ENCODE peak calls at places on chromosomes 11 and 22, in ten cellular contexts. R is tibial nerve, N is spleen, F is A549, X is heart left ventricle, I is Peyer's patch, B is IMR-90, W is uterus, G is HCT116, J is body of pancreas. U is an unnamed sample.

GRCh38 chr11:130782361-130783221 is 133.7 kb downstream of the SNX19 start:
- DNase-seq in R (peak; percentile 12), N (no peak), F (no peak), X (no peak), I (no peak), B (peak; percentile 52), W (no peak), G (no peak), J (no peak), U (no peak)

GRCh38 chr11:10428453-10428852 is 26.6 kb upstream of the AMPD3 start:
- DNase-seq in R (no peak), N (no peak), F (no peak), X (no peak), I (no peak), B (no peak), W (no peak), G (no peak), J (no peak), U (no peak)

GRCh38 chr22:23984430-23984829 is 4.5 kb downstream of the GSTT2 start:
- DNase-seq in R (no peak), N (no peak), F (no peak), X (peak; percentile 56), I (no peak), B (peak; percentile 38), W (no peak), G (peak; percentile 48), J (peak; percentile 70), U (no peak)

GRCh38 chr11:79049627-79050238 is 391.1 kb downstream of the TENM4 start:
- DNase-seq in R (no peak), N (no peak), F (no peak), X (no peak), I (no peak), B (no peak), W (no peak), G (no peak), J (no peak), U (no peak)

GRCh38 chr22:29039148-29039547 is 22.5 kb downstream of the C22orf31 start:
- DNase-seq in R (no peak), N (no peak), F (no peak), X (no peak), I (no peak), B (no peak), W (no peak), G (no peak), J (no peak), U (no peak)

GRCh38 chr11:67996622-67997459 is 7.1 kb downstream of the UNC93B1 start:
- DNase-seq in R (peak; percentile 62), N (peak; percentile 89), F (no peak), X (no peak), I (peak; percentile 94), B (no peak), W (no peak), G (peak; percentile 89), J (peak; percentile 76), U (peak; percentile 39)

GRCh38 chr11:132790466-132790865 is 741.8 kb downstream of the OPCML start:
- DNase-seq in R (no peak), N (no peak), F (no peak), X (no peak), I (no peak), B (no peak), W (no peak), G (no peak), J (no peak), U (no peak)

GRCh38 chr22:46774456-46775363 is 12.3 kb downstream of the TBC1D22A start:
- DNase-seq in R (no peak), N (peak; percentile 91), F (no peak), X (no peak), I (peak; percentile 52), B (no peak), W (no peak), G (no peak), J (no peak), U (no peak)

GRCh38 chr11:8756201-8756600 is 73.6 kb downstream of the RPL27A start:
- DNase-seq in R (no peak), N (no peak), F (no peak), X (no peak), I (no peak), B (peak; percentile 78), W (no peak), G (no peak), J (peak; percentile 65), U (no peak)

GRCh38 chr11:8757047-8757446 is 74.5 kb downstream of the RPL27A start:
- DNase-seq in R (no peak), N (no peak), F (no peak), X (no peak), I (no peak), B (peak; percentile 57), W (no peak), G (no peak), J (no peak), U (no peak)

GRCh38 chr11:8757533-8757932 is 74.9 kb downstream of the RPL27A start:
- DNase-seq in R (no peak), N (no peak), F (no peak), X (no peak), I (no peak), B (no peak), W (no peak), G (no peak), J (no peak), U (no peak)

GRCh38 chr11:8758619-8759169 is 76.1 kb downstream of the RPL27A start:
- DNase-seq in R (no peak), N (no peak), F (no peak), X (no peak), I (no peak), B (no peak), W (no peak), G (no peak), J (no peak), U (no peak)

DNA sequence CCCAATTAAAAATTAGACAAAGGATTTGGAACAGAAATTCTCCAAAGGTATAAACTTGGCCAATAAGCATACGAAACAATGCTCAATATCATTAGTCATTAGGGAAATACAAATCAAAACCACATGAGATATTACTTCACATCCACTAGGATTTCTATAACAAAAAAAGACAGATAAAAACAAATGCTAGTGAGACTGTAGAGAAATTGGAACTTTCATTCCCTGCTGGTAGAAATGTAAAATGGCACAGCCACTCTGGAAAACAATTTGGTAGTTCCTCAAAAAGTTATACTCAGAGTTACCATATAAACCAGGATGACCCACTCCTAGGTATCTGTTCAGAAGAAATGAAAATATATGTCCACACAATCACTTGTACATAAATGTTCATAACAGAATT is 71.6 kb downstream of the RPL27A start:
- DNase-seq in R (no peak), N (no peak), F (no peak), X (no peak), I (no peak), B (no peak), W (no peak), G (no peak), J (no peak), U (no peak)
- H3K4me3 ChIP-seq in R (no peak overlapping the region), N (no peak overlapping the region), F (no peak overlapping the region), X (no peak overlapping the region), I (no peak overlapping the region), B (no peak overlapping the region), W (no peak overlapping the region), G (no peak overlapping the region), J (no peak overlapping the region), U (no peak overlapping the region)

DNA sequence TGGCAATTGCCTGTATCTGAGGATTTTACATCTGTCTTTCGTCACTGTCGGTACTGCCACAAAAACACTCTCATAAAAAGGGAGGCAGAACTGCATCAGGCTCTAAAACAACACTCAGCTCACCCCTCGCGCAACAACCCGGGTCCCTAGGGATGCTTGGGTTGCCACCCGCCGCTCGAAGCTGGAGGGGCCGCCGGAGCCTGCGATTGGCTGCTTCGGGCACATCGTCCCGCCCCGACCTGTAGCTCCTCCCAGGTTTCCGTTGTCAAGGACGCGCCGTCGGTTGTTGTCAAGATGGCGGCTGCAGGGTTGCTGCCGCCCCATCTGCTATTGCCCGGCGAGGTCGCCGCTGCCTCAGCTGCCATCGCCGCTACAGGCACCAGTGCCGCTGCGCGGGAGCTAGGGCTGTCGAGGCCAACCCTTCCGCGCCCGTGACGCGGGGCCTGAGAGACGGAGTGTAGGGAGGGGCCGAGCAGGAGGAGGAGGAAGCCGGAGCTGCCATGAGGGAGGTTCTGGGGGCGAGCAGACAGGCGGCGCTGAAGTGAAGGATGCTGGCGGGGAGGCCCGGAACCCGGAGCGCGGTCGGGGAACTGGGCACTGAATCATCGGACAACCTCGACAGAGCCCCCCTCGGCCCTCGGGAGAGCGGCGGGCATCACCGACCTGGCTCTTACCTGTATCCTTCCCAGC is at the start of gene CEP126:
- DNase-seq in R (peak; percentile 96), N (peak; percentile 97), F (peak; percentile 76), X (peak; percentile 93), I (peak; percentile 95), B (peak; percentile 93), W (peak; percentile 95), G (peak; percentile 81), J (peak; percentile 90), U (peak; percentile 94)
- TF ChIP-seq POLR2A in R (peak; percentile 10), N (no peak), F (peak; percentile 25), X (peak; percentile 17), I (no peak), B (peak; percentile 69), W (peak; percentile 63), G (no peak), J (peak; percentile 59), U (no peak)

DNA sequence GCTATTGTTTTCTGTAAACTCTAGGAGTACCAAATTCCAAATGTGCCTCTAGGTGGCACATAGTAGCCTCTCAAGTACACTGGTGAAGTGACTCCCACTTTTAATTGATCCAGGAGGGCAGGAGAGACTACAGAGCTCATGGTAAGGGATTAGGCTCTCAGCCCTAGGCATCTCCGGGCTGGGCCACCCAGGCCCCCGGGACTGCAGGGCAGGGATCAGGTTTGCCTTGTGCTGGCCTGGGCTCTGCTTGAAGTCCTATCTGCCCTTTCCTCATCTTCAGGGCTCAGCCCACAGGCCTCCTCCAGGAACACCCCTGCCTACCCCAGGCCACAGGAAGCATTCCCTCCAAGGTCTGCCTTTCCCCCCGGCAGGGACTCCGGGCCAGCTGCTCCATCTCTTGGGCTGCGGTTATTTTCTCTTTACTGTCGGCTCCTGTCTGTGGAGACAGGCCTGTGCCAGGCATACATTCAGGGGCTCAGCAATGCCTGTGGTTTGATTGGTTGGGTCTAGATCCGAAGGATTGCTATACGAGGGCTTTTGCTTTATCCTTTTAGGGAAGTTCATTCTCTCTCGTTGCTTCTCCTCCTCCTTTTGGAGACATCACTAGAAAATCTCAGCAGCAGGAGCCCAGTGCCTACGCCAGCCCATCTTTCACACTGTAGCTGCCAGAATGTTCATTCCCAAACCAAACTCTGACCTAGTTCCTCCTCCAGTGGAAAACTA is 32.8 kb downstream of the PARVA start:
- DNase-seq in R (no peak), N (no peak), F (peak; percentile 21), X (no peak), I (no peak), B (peak; percentile 51), W (peak; percentile 52), G (no peak), J (no peak), U (peak; percentile 86)
- TF ChIP-seq CTCF in R (no peak), N (no peak), F (peak; percentile 40), X (no peak), I (no peak), B (peak; percentile 23), W (no peak), G (peak; percentile 36), J (no peak), U (no peak)

DNA sequence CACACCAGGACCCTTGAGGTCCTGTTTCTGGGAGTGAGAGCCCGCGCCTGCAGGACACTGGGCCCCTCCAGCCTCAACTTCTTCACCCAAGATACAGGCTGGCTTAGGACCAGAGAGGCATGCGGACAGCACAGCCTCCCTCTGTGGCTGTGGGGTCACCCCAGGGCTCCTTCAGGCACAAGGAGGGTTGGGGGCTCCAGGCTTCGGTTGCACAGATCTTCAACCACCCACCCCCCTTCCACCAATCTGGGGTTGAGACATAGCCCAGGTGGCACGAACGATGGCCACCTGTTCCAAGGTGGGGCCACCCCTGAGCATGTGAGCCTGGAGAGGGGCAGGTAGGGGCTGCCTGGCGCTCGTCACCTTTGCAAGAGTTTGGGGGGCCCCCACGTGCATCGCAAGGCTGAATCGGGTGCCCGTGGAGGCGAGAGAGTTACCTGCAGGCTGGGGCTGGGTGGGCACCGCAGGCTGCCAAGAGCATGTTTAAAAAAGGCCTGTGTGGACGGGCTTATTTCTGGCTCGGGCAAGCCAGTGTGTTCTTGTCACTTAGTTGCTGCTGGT is 1.2 kb downstream of the ZDHHC8 start:
- DNase-seq in R (no peak), N (no peak), F (no peak), X (no peak), I (no peak), B (no peak), W (no peak), G (no peak), J (no peak), U (no peak)
- H3K4me3 ChIP-seq in R (peak overlapping the region; percentile 99), N (peak overlapping the region; percentile 95), F (peak overlapping the region; percentile 100), X (peak overlapping the region; percentile 100), I (peak overlapping the region; percentile 97), B (peak overlapping the region; percentile 72), W (peak overlapping the region; percentile 99), G (peak overlapping the region; percentile 92), J (peak overlapping the region; percentile 14), U (peak overlapping the region; percentile 89)